ENCODE peak calls at places on chromosomes 7 and 10, in eight cellular contexts. L is IMR-90; K is CD4-positive, alpha-beta T cell; W is mesenchymal stem cell; E is RWPE1; D is OCI-LY7; A is endothelial cell of umbilical vein; I is heart right ventricle. J is an unnamed sample.

GRCh38 chr10:123994417-123995081 is 98.8 kb downstream of the CHST15 start:
- DNase-seq in I (peak; percentile 82), D (peak; percentile 78), L (peak; percentile 63), W (peak; percentile 85), A (peak; percentile 76), K (peak; percentile 72), E (peak; percentile 96), J (peak; percentile 66)

GRCh38 chr7:104653870-104654401 is 325.5 kb downstream of the LHFPL3 start:
- DNase-seq in D (no peak), K (no peak), I (no peak), E (no peak), W (no peak), A (no peak), L (no peak), J (no peak)

GRCh38 chr7:50610521-50611277 is 45.5 kb upstream of the DDC start:
- DNase-seq in K (peak; percentile 50), A (peak; percentile 52), I (no peak), D (no peak), E (peak; percentile 36), W (no peak), L (peak; percentile 37), J (peak; percentile 26)

GRCh38 chr10:28783089-28783488 is 105.8 kb downstream of the BAMBI start:
- DNase-seq in I (no peak), A (no peak), K (no peak), D (no peak), E (no peak), W (peak; percentile 30), L (no peak), J (no peak)

GRCh38 chr10:37906382-37906781 is 49.0 kb upstream of the ZNF248 start:
- DNase-seq in K (no peak), L (no peak), W (no peak), I (no peak), D (no peak), E (no peak), A (no peak), J (no peak)

GRCh38 chr10:10591682-10592412 is 425.8 kb upstream of the CELF2 start:
- DNase-seq in D (no peak), W (no peak), I (no peak), L (no peak), A (no peak), E (no peak), K (no peak), J (no peak)

GRCh38 chr10:118595598-118596425 is at the start of gene PRLHR:
- DNase-seq in E (peak; percentile 42), D (no peak), I (no peak), W (peak; percentile 35), A (no peak), L (peak; percentile 10), K (no peak), J (no peak)

GRCh38 chr10:89414879-89415821 is 782 bp downstream of the IFIT5 start:
- DNase-seq in D (no peak), K (peak; percentile 35), L (peak; percentile 32), I (peak; percentile 47), E (peak; percentile 49), A (peak; percentile 40), W (peak; percentile 76), J (no peak)

GRCh38 chr10:72483452-72483851 is 128.7 kb upstream of the DNAJB12 start:
- DNase-seq in I (no peak), K (no peak), A (no peak), W (no peak), D (no peak), L (no peak), E (no peak), J (no peak)

GRCh38 chr7:98360221-98361124 is 40.4 kb downstream of the BAIAP2L1 start:
- DNase-seq in A (no peak), D (no peak), L (no peak), I (no peak), W (peak; percentile 19), K (no peak), E (no peak), J (no peak)

GRCh38 chr10:75470901-75471300 is 39.5 kb downstream of the LRMDA start:
- DNase-seq in L (no peak), A (no peak), E (no peak), K (no peak), I (no peak), W (no peak), D (no peak), J (no peak)

GRCh38 chr7:1898628-1899185 is 228.6 kb downstream of the ELFN1 start:
- DNase-seq in I (no peak), L (no peak), W (no peak), K (no peak), E (no peak), A (no peak), D (no peak), J (no peak)

GRCh38 chr10:58963723-58964124 is 212.7 kb upstream of the PHYHIPL start:
- DNase-seq in D (no peak), L (no peak), E (no peak), K (no peak), I (no peak), W (no peak), A (no peak), J (no peak)

GRCh38 chr10:19968745-19969144 is 152.5 kb downstream of the PLXDC2 start:
- DNase-seq in K (no peak), W (no peak), L (no peak), D (no peak), A (no peak), E (no peak), I (no peak), J (no peak)

GRCh38 chr7:47493971-47494370 is 87.9 kb downstream of the TNS3 start:
- DNase-seq in A (no peak), E (peak; percentile 53), I (no peak), W (no peak), D (no peak), K (no peak), L (no peak), J (no peak)

GRCh38 chr7:151757274-151757673 is 119.6 kb downstream of the PRKAG2 start:
- DNase-seq in L (peak; percentile 88), I (no peak), E (no peak), W (no peak), A (no peak), D (no peak), K (no peak), J (no peak)

GRCh38 chr10:10811562-10811961 is 206.1 kb upstream of the CELF2 start:
- DNase-seq in A (no peak), L (peak; percentile 45), K (no peak), E (no peak), W (no peak), I (no peak), D (no peak), J (no peak)

GRCh38 chr7:84196007-84196551 is 1.5 kb upstream of the SEMA3A start:
- DNase-seq in E (no peak), D (no peak), L (peak; percentile 77), W (peak; percentile 89), I (no peak), A (no peak), K (no peak), J (no peak)

GRCh38 chr10:88117227-88117626 is 253.8 kb downstream of the PTEN start:
- DNase-seq in L (no peak), A (no peak), K (no peak), I (no peak), W (no peak), D (peak; percentile 23), E (no peak), J (no peak)

GRCh38 chr10:103917326-103918052 is 495 bp downstream of the STN1 start:
- DNase-seq in K (no peak), W (no peak), I (peak; percentile 55), L (peak; percentile 46), E (peak; percentile 51), A (no peak), D (peak; percentile 55), J (no peak)

GRCh38 chr10:71774916-71775702 is 1.8 kb upstream of the VSIR start:
- DNase-seq in W (no peak), A (no peak), E (no peak), L (no peak), K (no peak), I (no peak), D (peak; percentile 53), J (no peak)

GRCh38 chr10:102782698-102783540 is 39.2 kb downstream of the WBP1L start:
- DNase-seq in E (no peak), L (peak; percentile 95), A (peak; percentile 97), I (peak; percentile 72), D (no peak), K (no peak), W (peak; percentile 92), J (peak; percentile 62)

GRCh38 chr7:143416565-143417149 is 8.0 kb upstream of the EPHA1 start:
- DNase-seq in W (peak; percentile 58), E (peak; percentile 48), A (peak; percentile 56), D (peak; percentile 54), I (no peak), L (peak; percentile 53), K (no peak), J (no peak)

GRCh38 chr7:3005257-3005656 is 38.4 kb downstream of the CARD11 start:
- DNase-seq in W (no peak), D (no peak), E (no peak), L (no peak), A (peak; percentile 21), I (no peak), K (no peak), J (no peak)

GRCh38 chr7:27182861-27183681 is 2.0 kb downstream of the HOXA11 start:
- DNase-seq in A (peak; percentile 50), L (no peak), D (no peak), I (no peak), E (no peak), K (no peak), W (no peak), J (no peak)

GRCh38 chr10:70169661-70170364 is 501 bp downstream of the SAR1A start:
- DNase-seq in K (no peak), E (no peak), D (peak; percentile 37), L (no peak), A (peak; percentile 50), I (no peak), W (peak; percentile 45), J (no peak)
- H3K27ac ChIP-seq in K (peak overlapping the region; percentile 75), E (peak overlapping the region; percentile 78), D (no peak overlapping the region), L (peak overlapping the region; percentile 94), A (peak overlapping the region; percentile 90), I (peak overlapping the region; percentile 94), W (peak overlapping the region; percentile 70), J (peak overlapping the region; percentile 73)

DNA sequence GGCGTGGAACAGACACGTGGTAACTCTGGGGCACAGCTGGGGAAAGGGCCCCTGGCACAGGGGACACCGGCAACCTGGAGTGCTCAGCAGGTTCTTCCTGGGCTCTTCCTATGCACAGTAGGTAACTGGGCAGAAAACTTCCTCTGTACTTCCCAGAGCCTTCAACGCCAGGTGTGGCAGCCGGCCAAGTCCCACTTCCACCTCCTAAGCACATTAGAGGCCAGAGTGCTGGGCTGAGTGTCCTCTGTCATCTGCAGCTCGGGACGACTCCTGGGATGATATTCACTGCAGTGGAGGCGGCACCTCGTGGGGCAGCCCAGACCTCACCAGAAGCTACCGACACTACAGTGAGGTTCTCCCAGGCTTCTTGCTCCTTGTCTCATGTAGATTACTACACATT is 114.5 kb downstream of the LARP4B start:
- DNase-seq in K (no peak), E (no peak), D (no peak), I (no peak), A (no peak), W (no peak), L (no peak), J (no peak)
- H3K27ac ChIP-seq in K (no peak overlapping the region), E (no peak overlapping the region), D (no peak overlapping the region), I (no peak overlapping the region), A (no peak overlapping the region), W (no peak overlapping the region), L (no peak overlapping the region), J (peak overlapping the region; percentile 10)

GRCh38 chr10:91824076-91824475 is 25.9 kb downstream of the TNKS2 start:
- DNase-seq in I (no peak), A (no peak), W (no peak), E (no peak), D (no peak), K (no peak), L (no peak), J (no peak)
- H3K27ac ChIP-seq in I (no peak overlapping the region), A (no peak overlapping the region), W (no peak overlapping the region), E (no peak overlapping the region), D (no peak overlapping the region), K (no peak overlapping the region), L (no peak overlapping the region), J (no peak overlapping the region)

GRCh38 chr10:105464961-105465360 is 823.9 kb downstream of the SORCS3 start:
- DNase-seq in W (no peak), I (no peak), D (no peak), K (no peak), L (no peak), A (no peak), E (no peak), J (no peak)
- H3K27ac ChIP-seq in W (no peak overlapping the region), I (no peak overlapping the region), D (no peak overlapping the region), K (no peak overlapping the region), L (no peak overlapping the region), A (no peak overlapping the region), E (no peak overlapping the region), J (no peak overlapping the region)

J was measured in epithelial cell of prostate.